ENCODE peak calls at places on chromosomes 16 and 17, in five cellular contexts. Q is neuronal stem cell, Y is coronary artery, I is B cell, A is upper lobe of left lung. F is an unnamed sample.

GRCh38 chr17:79926308-79927135 is 87.3 kb upstream of the CBX4 start:
- DNase-seq in Q (no peak), Y (no peak), I (no peak), A (peak), F (no peak)

GRCh38 chr16:83013071-83013470 is 386.3 kb downstream of the CDH13 start:
- DNase-seq in Q (no peak), Y (no peak), I (no peak), A (no peak), F (no peak)

GRCh38 chr16:8869212-8869987 is 594 bp upstream of the CARHSP1 start:
- DNase-seq in Q (no peak), Y (no peak), I (no peak), A (no peak), F (peak)

GRCh38 chr17:29246638-29247037 is at the start of gene CRYBA1:
- DNase-seq in Q (peak), Y (no peak), I (no peak), A (no peak), F (peak)

GRCh38 chr17:42698736-42699414 is 16.5 kb downstream of the CNTNAP1 start:
- DNase-seq in Q (no peak), Y (no peak), I (no peak), A (no peak), F (peak)

GRCh38 chr17:81519284-81520020 is 6.9 kb upstream of the ACTG1 start:
- DNase-seq in Q (no peak), Y (no peak), I (peak), A (peak), F (peak)

GRCh38 chr16:75065149-75065807 is 51.3 kb downstream of the LDHD start:
- DNase-seq in Q (no peak), Y (no peak), I (no peak), A (no peak), F (no peak)

GRCh38 chr17:41864498-41864836 is 756 bp downstream of the KLHL11 start:
- DNase-seq in Q (no peak), Y (no peak), I (peak), A (peak), F (no peak)

GRCh38 chr17:75861927-75862317 is 6.8 kb upstream of the WBP2 start:
- DNase-seq in Q (no peak), Y (no peak), I (no peak), A (no peak), F (no peak)

GRCh38 chr16:11556945-11557720 is 29.6 kb downstream of the LITAF start:
- DNase-seq in Q (no peak), Y (no peak), I (no peak), A (no peak), F (no peak)